ENCODE peak calls at places on chromosome 17, in four cellular contexts. D, L, Z and Q are unnamed samples.
A peak's percentile ranks its signal among the peaks of the same experiment; 100 is the strongest.

GRCh38 chr17:68613739-68614298 is 12.7 kb upstream of the FAM20A start:
- DNase-seq in D (peak; percentile 85), L (no peak), Z (no peak), Q (no peak)

GRCh38 chr17:19867654-19868395 is at the start of gene ULK2:
- DNase-seq in L (peak; percentile 52), Z (peak; percentile 39), D (peak; percentile 62), Q (peak; percentile 6)

GRCh38 chr17:44854201-44854600 is 6.5 kb downstream of the HIGD1B start:
- DNase-seq in D (no peak), Z (no peak), L (no peak), Q (no peak)

GRCh38 chr17:49397586-49397985 is 17.1 kb downstream of the PHB1 start:
- DNase-seq in L (no peak), D (no peak), Z (no peak), Q (no peak)

GRCh38 chr17:36791150-36791653 is 146.1 kb upstream of the LHX1 start:
- DNase-seq in Z (no peak), L (no peak), D (no peak), Q (no peak)

GRCh38 chr17:69404398-69404797 is 10.1 kb upstream of the MAP2K6 start:
- DNase-seq in Z (no peak), L (no peak), D (no peak), Q (no peak)

GRCh38 chr17:82330322-82331239 is 3.0 kb downstream of the SECTM1 start:
- DNase-seq in D (peak; percentile 96), Z (no peak), L (peak; percentile 71), Q (no peak)

GRCh38 chr17:36746654-36747053 is 145.3 kb downstream of the MRM1 start:
- DNase-seq in D (no peak), L (no peak), Z (no peak), Q (no peak)

GRCh38 chr17:14460502-14460901 is 159.6 kb downstream of the HS3ST3B1 start:
- DNase-seq in L (no peak), D (no peak), Z (no peak), Q (no peak)

GRCh38 chr17:57872536-57872935 is 22.7 kb upstream of the MRPS23 start:
- DNase-seq in L (no peak), D (no peak), Z (no peak), Q (no peak)

GRCh38 chr17:2111691-2112090 is 56.8 kb downstream of the HIC1 start:
- DNase-seq in D (no peak), L (no peak), Z (no peak), Q (no peak)

GRCh38 chr17:27217631-27218030 is 76.3 kb upstream of the WSB1 start:
- DNase-seq in D (no peak), Z (no peak), L (no peak), Q (no peak)

GRCh38 chr17:77882481-77883212 is 75.9 kb upstream of the TNRC6C start:
- DNase-seq in D (no peak), L (no peak), Z (peak; percentile 84), Q (peak; percentile 85)

GRCh38 chr17:8376302-8377067 is at the start of gene KRABD2:
- DNase-seq in D (peak; percentile 99), L (peak; percentile 93), Z (peak; percentile 90), Q (peak; percentile 85)

GRCh38 chr17:48928876-48929811 is 15.5 kb downstream of the SNF8 start:
- DNase-seq in D (no peak), L (no peak), Z (no peak), Q (no peak)

GRCh38 chr17:3885970-3886369 is 6.9 kb downstream of the CAMKK1 start:
- DNase-seq in L (no peak), D (no peak), Z (no peak), Q (no peak)

GRCh38 chr17:29968271-29968670 is 26.8 kb downstream of the EFCAB5 start:
- DNase-seq in Z (no peak), D (no peak), L (no peak), Q (no peak)

GRCh38 chr17:82611140-82612058 is 36.8 kb downstream of the WDR45B start:
- DNase-seq in D (peak; percentile 98), Z (no peak), L (no peak), Q (no peak)

GRCh38 chr17:55549140-55549539 is 37.9 kb upstream of the SMIM36 start:
- DNase-seq in Z (no peak), D (peak; percentile 51), L (no peak), Q (no peak)

GRCh38 chr17:8041249-8041928 is 2.5 kb downstream of the ALOX15B start:
- DNase-seq in Z (peak; percentile 29), D (peak; percentile 91), L (peak; percentile 53), Q (peak; percentile 16)

GRCh38 chr17:32275060-32276042 is 9.7 kb downstream of the RHBDL3 start:
- DNase-seq in D (peak; percentile 92), L (peak; percentile 52), Z (no peak), Q (no peak)

GRCh38 chr17:10729334-10730193 is at the start of gene TMEM220:
- DNase-seq in Z (peak; percentile 25), D (peak; percentile 27), L (no peak), Q (peak; percentile 7)

GRCh38 chr17:2084129-2084765 is 29.3 kb downstream of the HIC1 start:
- DNase-seq in Z (no peak), D (no peak), L (peak; percentile 45), Q (no peak)

GRCh38 chr17:33291248-33292183 is 1.6 kb downstream of the ASIC2 start:
- DNase-seq in D (peak; percentile 56), L (peak; percentile 13), Z (no peak), Q (no peak)

GRCh38 chr17:40283662-40284061 is 4.0 kb upstream of the CDC6 start:
- DNase-seq in L (peak; percentile 94), D (no peak), Z (no peak), Q (no peak)

GRCh38 chr17:72811976-72812687 is 280.4 kb downstream of the SLC39A11 start:
- DNase-seq in D (no peak), L (no peak), Z (no peak), Q (no peak)

GRCh38 chr17:40095944-40096791 is 4.2 kb downstream of the NR1D1 start:
- DNase-seq in Z (peak; percentile 65), L (no peak), D (no peak), Q (peak; percentile 70)

GRCh38 chr17:2883544-2884203 is 87.4 kb downstream of the RAP1GAP2 start:
- DNase-seq in L (peak; percentile 77), D (peak; percentile 90), Z (no peak), Q (no peak)

GRCh38 chr17:17208013-17208412 is 1.9 kb upstream of the PLD6 start:
- DNase-seq in Z (no peak), D (no peak), L (no peak), Q (no peak)

GRCh38 chr17:75147878-75148546 is 6.3 kb downstream of the JPT1 start:
- DNase-seq in Z (no peak), L (no peak), D (no peak), Q (no peak)

GRCh38 chr17:7705269-7706255 is 560 bp downstream of the EFNB3 start:
- DNase-seq in L (no peak), Z (no peak), D (peak; percentile 70), Q (no peak)